ENCODE peak calls at places on chromosomes 7 and 10, in ten cellular contexts. Z is spleen, T is stomach, P is HL-60, O is H1, G is Panc1, Y is sigmoid colon, B is GM23338, C is HCT116, F is K562. N is an unnamed sample.

GRCh38 chr10:110609592-110609991 is 34.5 kb upstream of the RBM20 start:
- DNase-seq in Y (peak; percentile 54), T (no peak), Z (no peak), F (no peak), G (no peak), O (no peak), P (peak; percentile 23), C (peak; percentile 15), B (peak; percentile 9), N (no peak)

GRCh38 chr10:100006241-100006886 is 3.4 kb downstream of the DNMBP start:
- DNase-seq in Z (no peak), P (no peak), Y (peak; percentile 63), G (peak; percentile 92), F (peak; percentile 54), O (no peak), B (no peak), T (no peak), C (peak; percentile 96), N (no peak)

GRCh38 chr7:154598405-154598804 is 404.5 kb downstream of the PAXIP1 start:
- DNase-seq in G (no peak), P (no peak), F (no peak), Z (no peak), T (no peak), C (no peak), B (no peak), O (no peak), Y (no peak), N (no peak)

GRCh38 chr7:99409192-99409572 is 413 bp downstream of the BUD31 start:
- DNase-seq in Y (no peak), T (no peak), Z (no peak), G (no peak), O (no peak), B (no peak), P (peak; percentile 12), F (peak; percentile 46), C (no peak), N (no peak)

GRCh38 chr10:71067098-71067760 is 145.1 kb upstream of the UNC5B start:
- DNase-seq in F (no peak), Z (no peak), O (no peak), Y (no peak), T (no peak), C (no peak), B (no peak), P (no peak), G (no peak), N (no peak)

GRCh38 chr7:48084727-48085432 is 4.2 kb upstream of the UPP1 start:
- DNase-seq in B (no peak), P (peak; percentile 85), G (peak; percentile 99), T (peak; percentile 60), Z (peak; percentile 75), C (peak; percentile 87), Y (peak; percentile 89), F (peak; percentile 80), O (no peak), N (peak; percentile 64)

GRCh38 chr7:155308330-155309020 is 10.8 kb downstream of the INSIG1 start:
- DNase-seq in T (no peak), Z (no peak), F (no peak), P (no peak), B (no peak), C (no peak), Y (no peak), O (no peak), G (no peak), N (no peak)

GRCh38 chr7:101984997-101985645 is 167.7 kb downstream of the CUX1 start:
- DNase-seq in T (no peak), P (no peak), Y (no peak), F (no peak), B (no peak), C (no peak), Z (no peak), G (no peak), O (no peak), N (no peak)

GRCh38 chr7:111384065-111384891 is 178.0 kb downstream of the IMMP2L start:
- DNase-seq in P (no peak), O (no peak), B (no peak), T (no peak), F (no peak), Z (no peak), G (peak; percentile 28), C (no peak), Y (no peak), N (no peak)

GRCh38 chr7:106588576-106589494 is 72.1 kb downstream of the CCDC71L start:
- DNase-seq in F (peak; percentile 67), Z (no peak), O (no peak), G (no peak), B (no peak), C (no peak), T (peak; percentile 42), Y (no peak), P (no peak), N (no peak)
- H3K4me3 ChIP-seq in F (no peak overlapping the region), Z (no peak overlapping the region), O (no peak overlapping the region), G (no peak overlapping the region), B (no peak overlapping the region), C (no peak overlapping the region), T (no peak overlapping the region), Y (no peak overlapping the region), P (no peak overlapping the region), N (no peak overlapping the region)

DNA sequence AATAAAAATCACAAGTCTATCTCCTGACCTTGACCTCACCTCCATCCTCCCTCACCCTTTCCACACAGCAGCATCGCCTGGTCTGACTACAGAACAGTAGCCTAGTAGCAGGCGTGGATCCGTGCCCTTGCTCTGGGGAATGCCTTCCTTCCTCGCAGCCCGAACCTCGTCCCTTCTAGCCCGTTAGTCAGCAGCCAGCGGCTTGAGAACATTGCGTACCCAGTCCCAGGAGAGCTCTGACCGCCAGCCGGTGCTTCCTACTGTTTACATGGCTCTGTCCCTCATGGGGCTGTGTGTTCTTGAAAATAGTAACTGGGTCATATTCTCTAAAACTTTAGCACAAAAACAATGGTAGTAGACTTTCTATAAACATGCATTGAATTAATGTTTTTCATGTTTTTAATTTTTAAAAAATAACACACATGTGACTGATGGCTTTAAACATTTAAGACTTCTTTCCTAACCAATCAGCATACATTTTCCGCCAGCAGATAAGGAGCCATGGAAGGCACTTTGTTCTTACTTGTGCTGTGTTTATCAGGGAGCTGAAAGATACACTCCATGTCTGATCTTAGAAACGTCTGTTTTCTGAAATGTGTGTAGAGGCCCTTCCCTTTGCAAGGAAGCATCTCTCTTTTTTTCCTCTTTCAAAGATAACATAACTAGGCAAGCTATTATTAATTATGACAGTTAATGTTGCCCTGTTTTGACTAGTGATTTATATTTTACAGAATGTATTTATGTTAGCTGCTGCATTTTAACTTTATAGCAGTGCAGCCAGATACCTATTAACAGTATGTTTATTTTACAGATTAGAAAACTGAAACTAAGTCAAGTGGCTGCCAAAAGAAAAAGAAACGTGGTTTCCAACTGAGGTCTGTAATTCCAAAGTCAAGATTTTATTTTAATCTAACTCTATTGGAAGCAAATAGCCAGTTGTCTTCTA is 683.0 kb upstream of the IGFBP3 start:
- DNase-seq in Y (peak; percentile 99), F (no peak), C (no peak), P (no peak), T (peak; percentile 89), Z (peak; percentile 78), O (no peak), G (no peak), B (no peak), N (peak; percentile 74)
- TF ChIP-seq POLR2AphosphoS5 in Y (peak; percentile 95), F (no peak), C (no peak), P (no peak), T (peak; percentile 92), Z (peak; percentile 53), O (no peak), G (no peak), B (no peak), N (peak; percentile 80)

DNA sequence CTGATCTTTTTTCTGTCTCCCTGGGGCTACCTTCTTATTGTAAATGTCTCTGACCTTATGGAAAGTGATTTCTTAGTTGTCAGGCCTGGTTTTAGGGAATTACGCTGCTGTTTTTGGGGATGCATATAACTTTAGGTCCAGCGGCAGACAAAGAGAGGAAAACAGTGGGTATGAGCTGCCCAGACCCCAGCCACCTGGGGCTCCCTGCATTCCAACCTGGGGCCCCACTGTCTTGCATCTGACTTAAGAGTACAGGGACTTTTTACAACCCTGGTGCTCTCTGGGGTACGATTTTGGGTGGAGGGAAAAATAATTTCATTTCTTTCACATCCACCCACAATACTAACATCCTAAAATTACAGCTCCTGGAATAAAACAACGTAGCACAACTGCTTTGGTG is 119.4 kb downstream of the PRPF18 start:
- DNase-seq in Y (no peak), F (no peak), G (no peak), Z (no peak), T (no peak), O (no peak), P (no peak), C (no peak), B (peak; percentile 55), N (no peak)
- H3K4me3 ChIP-seq in Y (peak overlapping the region; percentile 57), F (peak overlapping the region; percentile 41), G (peak overlapping the region; percentile 75), Z (peak overlapping the region; percentile 3), T (peak overlapping the region; percentile 55), O (peak overlapping the region; percentile 16), P (no peak overlapping the region), C (no peak overlapping the region), B (peak overlapping the region; percentile 47), N (peak overlapping the region; percentile 64)

GRCh38 chr10:77556990-77557601 is 80.5 kb downstream of the KCNMA1 start:
- DNase-seq in Y (no peak), B (no peak), C (no peak), G (no peak), T (no peak), F (no peak), O (no peak), P (no peak), Z (no peak), N (no peak)

GRCh38 chr10:77554996-77555397 is 82.6 kb downstream of the KCNMA1 start:
- DNase-seq in B (no peak), O (no peak), F (no peak), Y (peak; percentile 82), C (no peak), G (no peak), T (no peak), Z (no peak), P (peak; percentile 45), N (peak; percentile 23)

GRCh38 chr10:77553966-77554365 is 83.6 kb downstream of the KCNMA1 start:
- DNase-seq in F (no peak), T (no peak), O (no peak), B (no peak), G (no peak), P (no peak), C (no peak), Z (no peak), Y (no peak), N (no peak)

GRCh38 chr10:77553311-77553710 is 84.3 kb downstream of the KCNMA1 start:
- DNase-seq in O (no peak), G (no peak), T (no peak), B (no peak), F (no peak), Z (no peak), C (no peak), P (no peak), Y (peak; percentile 79), N (no peak)

DNA sequence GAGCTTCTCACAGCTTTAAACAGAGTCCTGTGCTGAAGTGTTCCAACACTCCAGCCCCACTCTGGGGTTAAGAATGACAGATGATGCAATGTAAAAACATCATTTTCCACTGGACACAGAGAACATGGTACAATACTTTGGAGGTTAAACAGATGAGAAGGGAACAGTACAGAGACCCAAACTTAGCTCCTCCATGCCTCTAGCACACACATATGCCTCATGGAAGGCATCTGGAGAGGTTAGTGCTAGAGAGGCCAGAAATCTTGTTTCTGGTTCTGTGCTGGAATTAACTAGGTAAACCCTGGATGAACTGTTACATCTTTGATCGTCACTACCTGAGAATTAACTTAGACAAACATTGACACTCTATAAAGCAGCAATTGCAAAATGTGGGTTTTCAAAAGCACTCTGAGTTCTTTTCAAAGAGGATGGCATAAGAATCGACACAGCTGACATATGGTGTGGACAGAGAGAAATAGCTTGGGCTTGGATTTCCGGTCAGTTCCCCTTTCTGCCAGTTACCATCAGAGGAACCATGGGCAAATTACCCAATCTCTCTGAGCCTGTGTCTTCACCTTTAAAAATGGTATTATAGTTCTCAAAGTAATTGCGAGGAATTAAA is 81.9 kb downstream of the KCNMA1 start:
- DNase-seq in T (no peak), B (no peak), Y (no peak), Z (no peak), F (no peak), O (no peak), P (peak; percentile 55), C (no peak), G (no peak), N (no peak)
- TF ChIP-seq POLR2AphosphoS5 in T (peak; percentile 55), B (no peak), Y (peak; percentile 69), Z (no peak), F (no peak), O (no peak), P (no peak), C (no peak), G (no peak), N (peak; percentile 85)

N was measured in transverse colon.